ENCODE peak calls at places on chromosomes 11 and 22, in nine cellular contexts. P is effector memory CD8-positive, alpha-beta T cell; V is KBM-7; Z is uterus; U is endodermal cell; F is colonic mucosa; I is HAP-1; Q is bronchial epithelial cell; N is kidney glomerular epithelial cell. A is an unnamed sample.

GRCh38 chr11:34030386-34030785 is 21.1 kb upstream of the CAPRIN1 start:
- DNase-seq in P (no peak), V (no peak), Z (no peak), U (no peak), F (no peak), I (no peak), Q (peak; percentile 90), N (no peak), A (no peak)

GRCh38 chr11:73956876-73957653 is 6.2 kb downstream of the DNAJB13 start:
- DNase-seq in P (no peak), V (no peak), Z (no peak), U (no peak), F (no peak), I (no peak), Q (no peak), N (no peak), A (no peak)

GRCh38 chr22:46587492-46588278 is 32.5 kb upstream of the GRAMD4 start:
- DNase-seq in P (no peak), V (peak; percentile 47), Z (no peak), U (peak; percentile 45), F (peak; percentile 82), I (no peak), Q (no peak), N (no peak), A (peak; percentile 93)

GRCh38 chr11:112513936-112514716 is 253.5 kb upstream of the PLET1 start:
- DNase-seq in P (no peak), V (no peak), Z (no peak), U (no peak), F (no peak), I (no peak), Q (no peak), N (no peak), A (no peak)

GRCh38 chr22:40525250-40525884 is 111.2 kb downstream of the MRTFA start:
- DNase-seq in P (peak; percentile 63), V (peak; percentile 88), Z (no peak), U (peak; percentile 77), F (peak; percentile 60), I (peak; percentile 73), Q (no peak), N (no peak), A (peak; percentile 56)

GRCh38 chr11:66851698-66852465 is 5.0 kb upstream of the LRFN4 start:
- DNase-seq in P (no peak), V (no peak), Z (no peak), U (peak; percentile 88), F (no peak), I (peak; percentile 68), Q (no peak), N (no peak), A (peak; percentile 86)

GRCh38 chr22:20245577-20246367 is 22.3 kb downstream of the RTN4R start:
- DNase-seq in P (no peak), V (no peak), Z (no peak), U (peak; percentile 75), F (no peak), I (no peak), Q (no peak), N (no peak), A (no peak)

GRCh38 chr22:47397673-47398072 is 635.2 kb downstream of the TBC1D22A start:
- DNase-seq in P (no peak), V (no peak), Z (no peak), U (no peak), F (no peak), I (no peak), Q (no peak), N (no peak), A (no peak)

GRCh38 chr22:19086417-19086816 is 35.8 kb downstream of the DGCR2 start:
- DNase-seq in P (no peak), V (no peak), Z (no peak), U (no peak), F (no peak), I (no peak), Q (no peak), N (no peak), A (no peak)

GRCh38 chr11:128157423-128158298 is 429.7 kb downstream of the ETS1 start:
- DNase-seq in P (peak; percentile 65), V (peak; percentile 83), Z (peak; percentile 35), U (peak; percentile 81), F (peak; percentile 60), I (peak; percentile 73), Q (peak; percentile 75), N (peak; percentile 75), A (peak; percentile 58)

GRCh38 chr11:132576706-132577105 is 955.6 kb downstream of the OPCML start:
- DNase-seq in P (no peak), V (no peak), Z (no peak), U (peak; percentile 66), F (no peak), I (no peak), Q (peak; percentile 14), N (peak; percentile 92), A (no peak)

GRCh38 chr22:19986410-19987341 is 29.9 kb downstream of the ARVCF start:
- DNase-seq in P (peak; percentile 55), V (peak; percentile 73), Z (peak; percentile 70), U (peak; percentile 93), F (peak; percentile 79), I (peak; percentile 87), Q (peak; percentile 37), N (peak; percentile 66), A (peak; percentile 47)

GRCh38 chr22:47837703-47838102 is 1075.3 kb downstream of the TBC1D22A start:
- DNase-seq in P (no peak), V (peak; percentile 39), Z (no peak), U (peak; percentile 78), F (no peak), I (peak; percentile 19), Q (peak; percentile 3), N (no peak), A (peak; percentile 57)

GRCh38 chr11:112734207-112734606 is 227.0 kb upstream of the NCAM1 start:
- DNase-seq in P (no peak), V (peak; percentile 11), Z (no peak), U (peak; percentile 92), F (no peak), I (peak; percentile 15), Q (peak; percentile 20), N (peak; percentile 18), A (peak; percentile 47)

GRCh38 chr11:73291196-73291595 is 16.9 kb upstream of the ARHGEF17 start:
- DNase-seq in P (no peak), V (no peak), Z (no peak), U (no peak), F (no peak), I (no peak), Q (no peak), N (no peak), A (no peak)

GRCh38 chr22:46783721-46784120 is 21.3 kb downstream of the TBC1D22A start:
- DNase-seq in P (no peak), V (no peak), Z (no peak), U (no peak), F (no peak), I (no peak), Q (no peak), N (no peak), A (no peak)

GRCh38 chr22:35313311-35314121 is 13.8 kb downstream of the TOM1 start:
- DNase-seq in P (no peak), V (no peak), Z (peak; percentile 48), U (no peak), F (no peak), I (no peak), Q (peak; percentile 77), N (peak; percentile 91), A (no peak)

GRCh38 chr11:115928811-115929210 is 424.6 kb upstream of the CADM1 start:
- DNase-seq in P (no peak), V (no peak), Z (no peak), U (no peak), F (no peak), I (no peak), Q (no peak), N (no peak), A (no peak)

GRCh38 chr11:11584446-11584810 is 37.4 kb downstream of the GALNT18 start:
- DNase-seq in P (no peak), V (no peak), Z (no peak), U (no peak), F (no peak), I (no peak), Q (peak; percentile 100), N (peak; percentile 85), A (no peak)